ENCODE peak calls at places on chromosome 18, in ten cellular contexts. T is thoracic aorta, U is right lobe of liver, I is IMR-90, N is fibroblast of lung, S is A549, B is GM23248, Q is prostate gland, J is body of pancreas, W is heart right ventricle. E is an unnamed sample. For H3K9me3, the result is how much of the 10 kb centered on the place peaks cover.

GRCh38 chr18:11983592-11983991 is 2.3 kb downstream of the IMPA2 start:
- DNase-seq in T (no peak), U (no peak), I (no peak), N (no peak), S (no peak), B (no peak), Q (no peak), J (peak), W (no peak), E (no peak)

GRCh38 chr18:59954746-59955145 is 55.0 kb downstream of the PMAIP1 start:
- DNase-seq in T (no peak), U (no peak), I (peak), N (peak), S (peak), B (peak), Q (no peak), J (no peak), W (no peak), E (no peak)

GRCh38 chr18:23689031-23689615 is at the start of gene LAMA3:
- DNase-seq in T (no peak), U (peak), I (peak), N (no peak), S (peak), B (peak), Q (peak), J (peak), W (peak), E (peak)

GRCh38 chr18:63105636-63106316 is 213.8 kb downstream of the BCL2 start:
- DNase-seq in T (no peak), U (no peak), I (no peak), N (no peak), S (no peak), B (no peak), Q (no peak), J (no peak), W (no peak), E (no peak)

GRCh38 chr18:48402953-48403352 is 6.2 kb downstream of the ZBTB7C start:
- DNase-seq in T (no peak), U (no peak), I (no peak), N (peak), S (no peak), B (peak), Q (no peak), J (no peak), W (no peak), E (no peak)

GRCh38 chr18:61851940-61852451 is 40.8 kb downstream of the RNF152 start:
- DNase-seq in T (no peak), U (no peak), I (peak), N (peak), S (no peak), B (peak), Q (no peak), J (no peak), W (no peak), E (no peak)

GRCh38 chr18:31039426-31039825 is 3.1 kb downstream of the DSC3 start:
- DNase-seq in T (no peak), U (no peak), I (no peak), N (no peak), S (no peak), B (no peak), Q (no peak), J (no peak), W (no peak), E (no peak)

GRCh38 chr18:23593720-23594119 is 7.4 kb upstream of the NPC1 start:
- DNase-seq in T (no peak), U (no peak), I (peak), N (peak), S (peak), B (peak), Q (no peak), J (no peak), W (no peak), E (no peak)

GRCh38 chr18:7908686-7909299 is 341.7 kb downstream of the PTPRM start:
- DNase-seq in T (no peak), U (no peak), I (no peak), N (no peak), S (no peak), B (no peak), Q (no peak), J (no peak), W (no peak), E (no peak)

GRCh38 chr18:75287006-75287405 is 76.4 kb downstream of the TSHZ1 start:
- DNase-seq in T (no peak), U (no peak), I (no peak), N (no peak), S (no peak), B (no peak), Q (no peak), J (no peak), W (no peak), E (no peak)

GRCh38 chr18:6591491-6591890 is 138.0 kb upstream of the ARHGAP28 start:
- DNase-seq in T (no peak), U (no peak), I (peak), N (no peak), S (no peak), B (peak), Q (no peak), J (no peak), W (no peak), E (no peak)

GRCh38 chr18:45764000-45764686 is 40.2 kb downstream of the SLC14A1 start:
- DNase-seq in T (no peak), U (no peak), I (peak), N (peak), S (no peak), B (no peak), Q (no peak), J (no peak), W (no peak), E (no peak)

GRCh38 chr18:21914739-21915319 is 174.2 kb downstream of the MIB1 start:
- DNase-seq in T (no peak), U (no peak), I (peak), N (peak), S (peak), B (peak), Q (no peak), J (peak), W (no peak), E (peak)

GRCh38 chr18:63834471-63835113 is 52.9 kb upstream of the SERPINB2 start:
- DNase-seq in T (no peak), U (no peak), I (no peak), N (no peak), S (no peak), B (peak), Q (no peak), J (no peak), W (no peak), E (no peak)

GRCh38 chr18:74951165-74951760 is 257.7 kb downstream of the PTGR3 start:
- DNase-seq in T (no peak), U (no peak), I (peak), N (peak), S (peak), B (peak), Q (peak), J (peak), W (no peak), E (peak)

GRCh38 chr18:9595197-9595596 is 19.2 kb downstream of the PPP4R1 start:
- DNase-seq in T (no peak), U (no peak), I (peak), N (peak), S (no peak), B (peak), Q (no peak), J (no peak), W (no peak), E (no peak)

GRCh38 chr18:8788503-8789429 is 83.4 kb downstream of the MTCL1 start:
- DNase-seq in T (no peak), U (no peak), I (peak), N (peak), S (no peak), B (no peak), Q (no peak), J (no peak), W (no peak), E (no peak)

GRCh38 chr18:32326450-32327309 is 136.8 kb downstream of the MEP1B start:
- DNase-seq in T (no peak), U (peak), I (peak), N (peak), S (no peak), B (no peak), Q (no peak), J (no peak), W (no peak), E (no peak)

GRCh38 chr18:42758851-42759250 is 356.6 kb downstream of the RIT2 start:
- DNase-seq in T (no peak), U (no peak), I (no peak), N (peak), S (no peak), B (no peak), Q (no peak), J (no peak), W (no peak), E (no peak)

GRCh38 chr18:21053127-21053526 is 58.5 kb downstream of the ROCK1 start:
- DNase-seq in T (no peak), U (no peak), I (peak), N (peak), S (peak), B (peak), Q (no peak), J (no peak), W (no peak), E (peak)

GRCh38 chr18:33010149-33010548 is 237.3 kb upstream of the KLHL14 start:
- DNase-seq in T (no peak), U (no peak), I (no peak), N (no peak), S (no peak), B (no peak), Q (no peak), J (no peak), W (no peak), E (no peak)

GRCh38 chr18:30280861-30281470 is 761.6 kb downstream of the DSC3 start:
- DNase-seq in T (no peak), U (no peak), I (peak), N (peak), S (peak), B (peak), Q (peak), J (peak), W (no peak), E (peak)

GRCh38 chr18:44735071-44735470 is 54.4 kb downstream of the SETBP1 start:
- DNase-seq in T (no peak), U (no peak), I (no peak), N (no peak), S (no peak), B (no peak), Q (no peak), J (no peak), W (no peak), E (no peak)

GRCh38 chr18:57754577-57755330 is 48.4 kb downstream of the ATP8B1 start:
- DNase-seq in T (no peak), U (no peak), I (no peak), N (no peak), S (no peak), B (no peak), Q (no peak), J (no peak), W (no peak), E (no peak)
- H3K9me3 ChIP-seq in T (under half), U (under half), I (under half), N (under half), S (under half), B (under half), Q (under half), J (under half), W (under half), E (under half)

GRCh38 chr18:5031216-5031615 is 165.8 kb downstream of the AKAIN1 start:
- DNase-seq in T (no peak), U (no peak), I (no peak), N (no peak), S (no peak), B (no peak), Q (no peak), J (no peak), W (no peak), E (no peak)
- H3K9me3 ChIP-seq in T (under half), U (under half), I (under half), N (under half), S (under half), B (under half), Q (under half), J (under half), W (under half), E (under half)

GRCh38 chr18:35303610-35304009 is 13.6 kb upstream of the ZSCAN30 start:
- DNase-seq in T (no peak), U (no peak), I (no peak), N (no peak), S (no peak), B (no peak), Q (no peak), J (no peak), W (no peak), E (no peak)

GRCh38 chr18:35311506-35311905 is 21.5 kb upstream of the ZSCAN30 start:
- DNase-seq in T (no peak), U (no peak), I (peak), N (peak), S (no peak), B (peak), Q (no peak), J (no peak), W (no peak), E (no peak)

DNA sequence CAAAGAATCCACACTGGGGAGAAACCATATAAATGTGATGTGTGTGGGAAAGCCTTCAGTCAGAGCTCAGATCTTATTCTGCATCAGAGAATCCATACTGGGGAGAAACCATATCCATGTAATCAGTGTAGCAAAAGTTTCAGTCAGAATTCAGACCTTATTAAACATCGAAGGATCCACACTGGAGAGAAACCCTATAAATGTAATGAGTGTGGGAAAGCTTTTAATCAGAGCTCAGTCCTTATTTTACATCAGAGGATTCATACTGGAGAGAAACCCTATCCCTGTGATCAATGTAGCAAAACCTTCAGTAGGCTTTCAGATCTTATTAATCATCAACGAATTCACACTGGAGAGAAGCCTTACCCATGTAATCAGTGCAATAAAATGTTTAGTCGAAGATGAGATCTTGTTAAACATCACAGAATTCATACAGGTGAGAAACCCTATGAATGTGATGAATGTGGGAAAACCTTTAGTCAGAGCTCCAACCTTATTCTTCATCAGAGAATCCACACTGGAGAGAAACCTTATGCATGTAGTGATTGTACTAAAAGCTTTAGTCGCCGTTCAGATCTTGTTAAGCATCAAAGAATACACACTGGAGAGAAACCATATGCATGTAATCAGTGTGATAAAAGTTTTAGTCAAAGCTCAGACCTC is 16.7 kb upstream of the ZSCAN30 start:
- DNase-seq in T (no peak), U (no peak), I (no peak), N (peak), S (no peak), B (no peak), Q (no peak), J (no peak), W (no peak), E (no peak)
- H3K9me3 ChIP-seq in T (half or more), U (half or more), I (half or more), N (under half), S (half or more), B (under half), Q (under half), J (under half), W (under half), E (half or more)

GRCh38 chr18:78719821-78720220 is 259.8 kb upstream of the SALL3 start:
- DNase-seq in T (no peak), U (no peak), I (no peak), N (no peak), S (no peak), B (no peak), Q (no peak), J (no peak), W (no peak), E (no peak)
- H3K9me3 ChIP-seq in T (under half), U (under half), I (half or more), N (under half), S (under half), B (under half), Q (under half), J (under half), W (under half), E (under half)

GRCh38 chr18:79510046-79510685 is 114.4 kb downstream of the NFATC1 start:
- DNase-seq in T (no peak), U (peak), I (no peak), N (no peak), S (no peak), B (no peak), Q (no peak), J (no peak), W (no peak), E (no peak)
- H3K9me3 ChIP-seq in T (under half), U (under half), I (under half), N (under half), S (under half), B (under half), Q (under half), J (under half), W (under half), E (under half)

DNA sequence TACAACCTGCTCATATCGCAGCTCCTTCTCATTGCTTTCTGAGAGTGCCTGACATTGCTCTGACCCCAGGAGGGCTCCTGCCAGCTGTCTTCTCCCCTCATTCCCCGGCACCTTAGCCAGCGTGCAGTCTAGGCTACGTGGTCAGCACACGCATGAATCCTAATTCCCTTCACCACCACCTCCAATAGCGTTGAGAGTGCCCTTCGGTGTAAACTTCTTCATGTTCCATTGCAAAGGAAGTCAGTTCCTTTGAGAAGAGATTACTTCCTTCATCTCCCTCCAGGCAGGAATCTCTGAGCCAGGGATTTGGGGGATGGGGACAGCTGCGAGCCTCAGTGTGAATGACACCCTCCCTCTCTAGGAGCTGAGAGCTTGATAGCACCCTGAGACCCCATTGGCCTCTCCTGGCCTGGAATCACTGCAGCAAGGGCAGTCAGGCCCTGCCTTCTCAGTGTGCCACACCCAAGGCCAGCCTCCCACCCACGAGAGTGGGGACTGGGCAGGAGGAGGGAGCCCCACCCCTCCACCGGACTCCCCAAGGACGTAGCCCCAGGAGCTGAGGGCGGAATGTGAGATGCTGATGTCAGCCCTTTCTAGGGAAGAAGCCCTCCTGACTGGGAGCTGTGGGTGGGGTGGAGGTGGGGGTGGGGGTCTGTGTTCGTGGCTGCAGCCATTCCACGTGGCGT is 53.4 kb downstream of the SLC66A2 start:
- DNase-seq in T (no peak), U (peak), I (no peak), N (no peak), S (no peak), B (no peak), Q (no peak), J (no peak), W (no peak), E (no peak)
- H3K9me3 ChIP-seq in T (under half), U (under half), I (under half), N (under half), S (under half), B (under half), Q (under half), J (under half), W (under half), E (under half)

GRCh38 chr18:79730804-79731203 is 51.2 kb downstream of the CTDP1 start:
- DNase-seq in T (no peak), U (no peak), I (no peak), N (no peak), S (no peak), B (no peak), Q (no peak), J (no peak), W (no peak), E (no peak)
- H3K9me3 ChIP-seq in T (under half), U (under half), I (under half), N (under half), S (under half), B (under half), Q (under half), J (under half), W (under half), E (under half)

GRCh38 chr18:78895207-78896001 is 84.2 kb upstream of the SALL3 start:
- DNase-seq in T (no peak), U (no peak), I (no peak), N (no peak), S (no peak), B (no peak), Q (no peak), J (no peak), W (no peak), E (no peak)
- H3K9me3 ChIP-seq in T (under half), U (under half), I (half or more), N (under half), S (under half), B (under half), Q (under half), J (under half), W (under half), E (under half)

E was measured in hepatocyte.